ENCODE peak calls at places on chromosomes 6 and 20, in seven cellular contexts. One of them, this sample, is unnamed.

GRCh38 chr6:160662842-160663241 is 1.2 kb downstream of the LPA start:
- DNase-seq in HepG2: no peak
- DNase-seq in HCT116: no peak
- DNase-seq in breast epithelium: no peak
- DNase-seq in sigmoid colon: no peak
- DNase-seq in endothelial cell of umbilical vein: no peak
- DNase-seq in prostate gland: no peak
- DNase-seq in this sample: no peak

GRCh38 chr6:63802606-63803206 is 167.1 kb downstream of the PHF3 start:
- DNase-seq in sigmoid colon: no peak
- DNase-seq in breast epithelium: no peak
- DNase-seq in prostate gland: no peak
- DNase-seq in HCT116: no peak
- DNase-seq in HepG2: peak; percentile 31
- DNase-seq in endothelial cell of umbilical vein: peak; percentile 47
- DNase-seq in this sample: no peak

GRCh38 chr6:159117541-159117940 is 51.7 kb upstream of the FNDC1 start:
- DNase-seq in HepG2: no peak
- DNase-seq in prostate gland: no peak
- DNase-seq in breast epithelium: no peak
- DNase-seq in HCT116: no peak
- DNase-seq in endothelial cell of umbilical vein: no peak
- DNase-seq in sigmoid colon: no peak
- DNase-seq in this sample: peak; percentile 21

GRCh38 chr6:74343804-74344203 is 647.8 kb downstream of the CD109 start:
- DNase-seq in endothelial cell of umbilical vein: no peak
- DNase-seq in sigmoid colon: no peak
- DNase-seq in breast epithelium: no peak
- DNase-seq in prostate gland: no peak
- DNase-seq in HepG2: peak; percentile 4
- DNase-seq in HCT116: peak; percentile 4
- DNase-seq in this sample: no peak

GRCh38 chr20:50478162-50479036 is 31.8 kb upstream of the PTPN1 start:
- DNase-seq in prostate gland: peak; percentile 36
- DNase-seq in breast epithelium: peak; percentile 44
- DNase-seq in HCT116: peak; percentile 47
- DNase-seq in endothelial cell of umbilical vein: no peak
- DNase-seq in sigmoid colon: peak; percentile 86
- DNase-seq in HepG2: peak; percentile 83
- DNase-seq in this sample: peak; percentile 75

GRCh38 chr6:38503032-38503784 is 136.5 kb downstream of the BTBD9 start:
- DNase-seq in HCT116: no peak
- DNase-seq in endothelial cell of umbilical vein: no peak
- DNase-seq in breast epithelium: no peak
- DNase-seq in sigmoid colon: no peak
- DNase-seq in HepG2: no peak
- DNase-seq in prostate gland: no peak
- DNase-seq in this sample: no peak

GRCh38 chr6:110055387-110055735 is 77.2 kb downstream of the GPR6 start:
- DNase-seq in prostate gland: no peak
- DNase-seq in endothelial cell of umbilical vein: no peak
- DNase-seq in HepG2: no peak
- DNase-seq in sigmoid colon: no peak
- DNase-seq in HCT116: no peak
- DNase-seq in breast epithelium: no peak
- DNase-seq in this sample: no peak

GRCh38 chr6:156849806-156850205 is 72.6 kb downstream of the ARID1B start:
- DNase-seq in sigmoid colon: no peak
- DNase-seq in HepG2: no peak
- DNase-seq in endothelial cell of umbilical vein: no peak
- DNase-seq in prostate gland: no peak
- DNase-seq in breast epithelium: no peak
- DNase-seq in HCT116: no peak
- DNase-seq in this sample: no peak

GRCh38 chr6:27902335-27903314 is 9.6 kb downstream of the OR2B2 start:
- DNase-seq in sigmoid colon: peak; percentile 90
- DNase-seq in prostate gland: peak; percentile 79
- DNase-seq in HepG2: peak; percentile 85
- DNase-seq in breast epithelium: peak; percentile 85
- DNase-seq in endothelial cell of umbilical vein: peak; percentile 92
- DNase-seq in HCT116: peak; percentile 75
- DNase-seq in this sample: peak; percentile 91

GRCh38 chr6:35596448-35597442 is 84.0 kb upstream of the TULP1 start:
- DNase-seq in HepG2: no peak
- DNase-seq in breast epithelium: no peak
- DNase-seq in prostate gland: no peak
- DNase-seq in endothelial cell of umbilical vein: peak; percentile 98
- DNase-seq in sigmoid colon: no peak
- DNase-seq in HCT116: peak; percentile 92
- DNase-seq in this sample: no peak

GRCh38 chr6:170276369-170277057 is 14.4 kb downstream of the DLL1 start:
- DNase-seq in breast epithelium: peak; percentile 44
- DNase-seq in HepG2: no peak
- DNase-seq in endothelial cell of umbilical vein: no peak
- DNase-seq in sigmoid colon: peak; percentile 89
- DNase-seq in HCT116: no peak
- DNase-seq in prostate gland: no peak
- DNase-seq in this sample: no peak

GRCh38 chr6:2993755-2994317 is 5.9 kb upstream of the NQO2 start:
- DNase-seq in prostate gland: no peak
- DNase-seq in breast epithelium: no peak
- DNase-seq in sigmoid colon: no peak
- DNase-seq in endothelial cell of umbilical vein: no peak
- DNase-seq in HepG2: peak; percentile 93
- DNase-seq in HCT116: no peak
- DNase-seq in this sample: no peak

GRCh38 chr6:43776115-43776798 is 6.2 kb downstream of the VEGFA start:
- DNase-seq in endothelial cell of umbilical vein: no peak
- DNase-seq in prostate gland: no peak
- DNase-seq in HepG2: no peak
- DNase-seq in sigmoid colon: peak; percentile 50
- DNase-seq in breast epithelium: no peak
- DNase-seq in HCT116: no peak
- DNase-seq in this sample: no peak

GRCh38 chr6:43773050-43773956 is 3.3 kb downstream of the VEGFA start:
- DNase-seq in breast epithelium: peak; percentile 27
- DNase-seq in HCT116: peak; percentile 44
- DNase-seq in endothelial cell of umbilical vein: peak; percentile 37
- DNase-seq in prostate gland: peak; percentile 52
- DNase-seq in sigmoid colon: peak; percentile 75
- DNase-seq in HepG2: peak; percentile 64
- DNase-seq in this sample: no peak

GRCh38 chr6:43776799-43777776 is 7.1 kb downstream of the VEGFA start:
- DNase-seq in HepG2: no peak
- DNase-seq in endothelial cell of umbilical vein: no peak
- DNase-seq in breast epithelium: no peak
- DNase-seq in prostate gland: no peak
- DNase-seq in HCT116: no peak
- DNase-seq in sigmoid colon: no peak
- DNase-seq in this sample: no peak

GRCh38 chr6:43773981-43774775 is 4.2 kb downstream of the VEGFA start:
- DNase-seq in endothelial cell of umbilical vein: no peak
- DNase-seq in HepG2: no peak
- DNase-seq in prostate gland: no peak
- DNase-seq in sigmoid colon: peak; percentile 59
- DNase-seq in HCT116: no peak
- DNase-seq in breast epithelium: no peak
- DNase-seq in this sample: no peak

DNA sequence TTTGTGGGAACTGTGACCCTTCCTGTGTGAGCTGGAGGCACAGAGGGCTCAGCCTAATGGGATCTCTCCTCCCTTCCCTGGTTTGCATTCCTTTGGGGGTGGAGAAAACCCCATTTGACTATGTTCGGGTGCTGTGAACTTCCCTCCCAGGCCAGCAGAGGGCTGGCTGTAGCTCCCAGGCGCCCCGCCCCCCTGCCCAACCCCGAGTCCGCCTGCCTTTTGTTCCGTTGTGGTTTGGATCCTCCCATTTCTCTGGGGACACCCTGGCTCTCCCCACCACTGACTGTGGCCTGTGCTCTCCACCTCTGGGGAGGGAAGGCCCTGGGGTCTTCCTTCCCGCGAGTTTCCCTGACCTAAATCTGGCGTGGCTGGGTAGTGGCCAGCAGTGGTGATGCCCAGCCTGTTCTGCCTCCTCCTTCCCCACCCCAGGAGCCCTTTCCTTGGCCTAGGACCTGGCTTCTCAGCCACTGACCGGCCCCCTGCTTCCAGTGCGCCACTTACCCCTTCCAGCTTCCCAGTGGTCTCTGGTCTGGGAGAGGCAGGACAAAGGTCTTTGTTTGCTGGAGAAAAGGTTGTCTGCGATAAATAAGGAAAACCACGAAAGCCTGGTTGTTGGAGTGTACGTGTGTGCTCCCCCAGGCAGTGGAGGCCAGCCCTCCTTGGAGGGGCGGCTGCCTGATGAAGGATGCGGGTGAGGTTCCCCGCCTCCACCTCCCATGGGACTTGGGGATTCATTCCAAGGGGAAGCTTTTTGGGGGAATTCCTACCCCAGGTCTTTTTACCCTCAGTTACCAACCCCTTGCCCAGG is 5.0 kb downstream of the VEGFA start:
- DNase-seq in prostate gland: peak; percentile 72
- DNase-seq in sigmoid colon: peak; percentile 88
- DNase-seq in endothelial cell of umbilical vein: peak; percentile 55
- DNase-seq in HepG2: peak; percentile 62
- DNase-seq in HCT116: no peak
- DNase-seq in breast epithelium: peak; percentile 79
- DNase-seq in this sample: peak; percentile 87
- TF ChIP-seq POLR2A in prostate gland: no peak
- TF ChIP-seq POLR2A in sigmoid colon: no peak
- TF ChIP-seq POLR2A in endothelial cell of umbilical vein: no peak
- TF ChIP-seq POLR2A in HepG2: no peak
- TF ChIP-seq POLR2A in HCT116: no peak
- TF ChIP-seq POLR2A in breast epithelium: no peak
- TF ChIP-seq POLR2A in this sample: no peak

GRCh38 chr6:47413752-47414516 is 63.7 kb upstream of the CD2AP start:
- DNase-seq in prostate gland: peak; percentile 51
- DNase-seq in sigmoid colon: no peak
- DNase-seq in endothelial cell of umbilical vein: peak; percentile 84
- DNase-seq in HepG2: peak; percentile 64
- DNase-seq in HCT116: peak; percentile 41
- DNase-seq in breast epithelium: no peak
- DNase-seq in this sample: no peak
- H3K4me3 ChIP-seq in prostate gland: peak overlapping the region; percentile 33
- H3K4me3 ChIP-seq in sigmoid colon: peak overlapping the region; percentile 41
- H3K4me3 ChIP-seq in endothelial cell of umbilical vein: peak overlapping the region; percentile 9
- H3K4me3 ChIP-seq in HepG2: peak overlapping the region; percentile 62
- H3K4me3 ChIP-seq in HCT116: peak overlapping the region; percentile 51
- H3K4me3 ChIP-seq in breast epithelium: peak overlapping the region; percentile 63
- H3K4me3 ChIP-seq in this sample: peak overlapping the region; percentile 50

GRCh38 chr6:30216096-30216495 is 2.9 kb upstream of the TRIM26 start:
- DNase-seq in endothelial cell of umbilical vein: no peak
- DNase-seq in breast epithelium: no peak
- DNase-seq in HepG2: no peak
- DNase-seq in prostate gland: no peak
- DNase-seq in HCT116: no peak
- DNase-seq in sigmoid colon: no peak
- DNase-seq in this sample: no peak

GRCh38 chr6:30212865-30213653 is at the start of gene TRIM26:
- DNase-seq in sigmoid colon: peak; percentile 99
- DNase-seq in HepG2: peak; percentile 97
- DNase-seq in breast epithelium: peak; percentile 99
- DNase-seq in endothelial cell of umbilical vein: peak; percentile 98
- DNase-seq in prostate gland: peak; percentile 99
- DNase-seq in HCT116: peak; percentile 94
- DNase-seq in this sample: peak; percentile 98

GRCh38 chr6:30211899-30212298 is 1.3 kb downstream of the TRIM26 start:
- DNase-seq in prostate gland: no peak
- DNase-seq in HepG2: no peak
- DNase-seq in breast epithelium: no peak
- DNase-seq in HCT116: no peak
- DNase-seq in endothelial cell of umbilical vein: no peak
- DNase-seq in sigmoid colon: no peak
- DNase-seq in this sample: no peak

GRCh38 chr6:30213654-30213998 is 420 bp upstream of the TRIM26 start:
- DNase-seq in prostate gland: no peak
- DNase-seq in sigmoid colon: no peak
- DNase-seq in endothelial cell of umbilical vein: no peak
- DNase-seq in HepG2: no peak
- DNase-seq in HCT116: no peak
- DNase-seq in breast epithelium: no peak
- DNase-seq in this sample: no peak

GRCh38 chr6:30213999-30214982 is 1.1 kb upstream of the TRIM26 start:
- DNase-seq in breast epithelium: peak; percentile 80
- DNase-seq in sigmoid colon: peak; percentile 94
- DNase-seq in endothelial cell of umbilical vein: peak; percentile 74
- DNase-seq in HCT116: no peak
- DNase-seq in HepG2: peak; percentile 66
- DNase-seq in prostate gland: peak; percentile 77
- DNase-seq in this sample: peak; percentile 93
- TF ChIP-seq POLR2AphosphoS5 in breast epithelium: peak; percentile 77
- TF ChIP-seq POLR2AphosphoS5 in sigmoid colon: peak; percentile 93
- TF ChIP-seq POLR2AphosphoS5 in endothelial cell of umbilical vein: peak; percentile 78
- TF ChIP-seq POLR2AphosphoS5 in HCT116: peak; percentile 95
- TF ChIP-seq POLR2AphosphoS5 in HepG2: peak; percentile 94
- TF ChIP-seq POLR2AphosphoS5 in prostate gland: peak; percentile 71
- TF ChIP-seq POLR2AphosphoS5 in this sample: no peak

DNA sequence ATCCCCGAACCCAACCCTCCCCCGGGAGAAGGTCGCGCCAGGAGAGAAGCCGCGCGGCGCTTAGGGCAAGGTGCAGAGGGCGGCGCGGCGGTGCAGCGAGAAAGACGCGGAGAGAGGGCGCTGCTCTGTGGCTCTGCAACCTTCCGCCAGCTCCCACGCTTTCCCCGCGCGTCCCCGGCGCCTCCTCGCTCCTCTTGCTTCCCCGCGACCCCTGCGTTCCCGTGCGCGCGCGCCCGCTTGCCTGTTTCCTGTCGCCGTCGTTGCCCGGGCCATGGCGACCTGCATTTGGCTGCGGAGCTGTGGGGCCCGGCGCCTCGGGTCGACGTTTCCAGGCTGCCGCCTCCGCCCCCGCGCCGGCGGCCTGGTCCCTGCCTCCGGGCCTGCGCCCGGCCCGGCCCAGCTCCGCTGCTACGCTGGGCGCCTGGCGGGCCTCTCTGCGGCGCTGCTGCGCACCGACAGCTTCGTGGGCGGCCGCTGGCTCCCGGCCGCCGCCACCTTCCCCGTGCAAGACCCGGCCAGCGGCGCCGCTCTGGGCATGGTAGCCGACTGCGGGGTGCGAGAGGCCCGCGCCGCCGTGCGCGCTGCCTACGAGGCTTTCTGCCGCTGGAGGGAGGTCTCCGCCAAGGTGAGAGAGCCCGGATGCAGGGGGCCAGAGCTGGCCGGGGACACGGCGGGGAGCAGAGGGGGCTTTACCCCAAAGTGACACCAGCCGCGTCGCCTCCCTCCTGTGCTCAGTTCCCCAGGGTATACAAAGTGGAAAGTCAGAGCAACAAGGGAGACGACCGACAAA is at the start of gene ALDH5A1:
- DNase-seq in prostate gland: peak; percentile 61
- DNase-seq in sigmoid colon: peak; percentile 77
- DNase-seq in breast epithelium: peak; percentile 37
- DNase-seq in endothelial cell of umbilical vein: peak; percentile 50
- DNase-seq in HCT116: peak; percentile 24
- DNase-seq in HepG2: peak; percentile 62
- DNase-seq in this sample: peak; percentile 73
- TF ChIP-seq POLR2A in prostate gland: peak; percentile 24
- TF ChIP-seq POLR2A in sigmoid colon: no peak
- TF ChIP-seq POLR2A in breast epithelium: no peak
- TF ChIP-seq POLR2A in endothelial cell of umbilical vein: no peak
- TF ChIP-seq POLR2A in HCT116: no peak
- TF ChIP-seq POLR2A in HepG2: peak; percentile 80
- TF ChIP-seq POLR2A in this sample: no peak